ENCODE peak calls at places on chromosome 1, in four cellular contexts. T is GM12865, W is nephron progenitor cell, L is cardiac fibroblast. M is an unnamed sample.

GRCh38 chr1:53046930-53047329 is 15.1 kb upstream of the PODN start:
- DNase-seq in T (no peak), W (no peak), L (peak), M (peak)

GRCh38 chr1:108628666-108629065 is 32.2 kb downstream of the HENMT1 start:
- DNase-seq in T (no peak), W (no peak), L (no peak), M (no peak)

GRCh38 chr1:171868217-171868616 is 26.9 kb downstream of the DNM3 start:
- DNase-seq in T (no peak), W (no peak), L (peak), M (peak)

GRCh38 chr1:195740862-195741261 is 867.4 kb downstream of the KCNT2 start:
- DNase-seq in T (no peak), W (no peak), L (no peak), M (no peak)

GRCh38 chr1:40476924-40477679 is at the start of gene ZFP69:
- DNase-seq in T (peak), W (peak), L (peak), M (peak)

GRCh38 chr1:154386643-154387352 is 18.3 kb upstream of the IL6R start:
- DNase-seq in T (peak), W (no peak), L (peak), M (no peak)

GRCh38 chr1:3049164-3049563 is 19.8 kb upstream of the PRDM16 start:
- DNase-seq in T (no peak), W (no peak), L (no peak), M (no peak)

GRCh38 chr1:203276408-203276807 is 28.9 kb upstream of the BTG2 start:
- DNase-seq in T (no peak), W (no peak), L (no peak), M (no peak)

GRCh38 chr1:21853130-21853424 is 41.0 kb downstream of the LDLRAD2 start:
- DNase-seq in T (no peak), W (no peak), L (no peak), M (no peak)

GRCh38 chr1:24385160-24385939 is 28.2 kb downstream of the STPG1 start:
- DNase-seq in T (peak), W (no peak), L (peak), M (peak)

GRCh38 chr1:245691897-245692296 is 537.1 kb downstream of the KIF26B start:
- DNase-seq in T (no peak), W (no peak), L (no peak), M (no peak)

GRCh38 chr1:225651376-225651871 is 1.5 kb downstream of the ENAH start:
- DNase-seq in T (no peak), W (no peak), L (peak), M (peak)

GRCh38 chr1:115077984-115078330 is 11.3 kb downstream of the TSPAN2 start:
- DNase-seq in T (no peak), W (no peak), L (no peak), M (no peak)

GRCh38 chr1:20376880-20377494 is 86.3 kb downstream of the VWA5B1 start:
- DNase-seq in T (peak), W (peak), L (peak), M (peak)

GRCh38 chr1:178310685-178311105 is 186.1 kb downstream of the CLEC20A start:
- DNase-seq in T (peak), W (peak), L (peak), M (peak)

GRCh38 chr1:221740941-221741363 is 937 bp downstream of the DUSP10 start:
- DNase-seq in T (peak), W (peak), L (no peak), M (peak)

GRCh38 chr1:111399792-111400610 is 27.5 kb downstream of the OVGP1 start:
- DNase-seq in T (peak), W (peak), L (peak), M (peak)

GRCh38 chr1:151972533-151973270 is 21.0 kb downstream of the S100A10 start:
- DNase-seq in T (no peak), W (no peak), L (peak), M (peak)

GRCh38 chr1:167968569-167968968 is 31.7 kb upstream of the MPC2 start:
- DNase-seq in T (no peak), W (no peak), L (no peak), M (no peak)

GRCh38 chr1:198465201-198466144 is 75.0 kb downstream of the ATP6V1G3 start:
- DNase-seq in T (peak), W (peak), L (peak), M (peak)

GRCh38 chr1:246110343-246111219 is 396.5 kb downstream of the SMYD3 start:
- DNase-seq in T (no peak), W (no peak), L (peak), M (peak)

GRCh38 chr1:171334024-171334423 is 20.0 kb downstream of the FMO4 start:
- DNase-seq in T (no peak), W (no peak), L (no peak), M (no peak)

GRCh38 chr1:26094677-26095383 is 16.8 kb upstream of the PDIK1L start:
- DNase-seq in T (no peak), W (peak), L (peak), M (peak)

GRCh38 chr1:221708987-221709386 is 32.9 kb downstream of the DUSP10 start:
- DNase-seq in T (peak), W (no peak), L (peak), M (peak)

DNA sequence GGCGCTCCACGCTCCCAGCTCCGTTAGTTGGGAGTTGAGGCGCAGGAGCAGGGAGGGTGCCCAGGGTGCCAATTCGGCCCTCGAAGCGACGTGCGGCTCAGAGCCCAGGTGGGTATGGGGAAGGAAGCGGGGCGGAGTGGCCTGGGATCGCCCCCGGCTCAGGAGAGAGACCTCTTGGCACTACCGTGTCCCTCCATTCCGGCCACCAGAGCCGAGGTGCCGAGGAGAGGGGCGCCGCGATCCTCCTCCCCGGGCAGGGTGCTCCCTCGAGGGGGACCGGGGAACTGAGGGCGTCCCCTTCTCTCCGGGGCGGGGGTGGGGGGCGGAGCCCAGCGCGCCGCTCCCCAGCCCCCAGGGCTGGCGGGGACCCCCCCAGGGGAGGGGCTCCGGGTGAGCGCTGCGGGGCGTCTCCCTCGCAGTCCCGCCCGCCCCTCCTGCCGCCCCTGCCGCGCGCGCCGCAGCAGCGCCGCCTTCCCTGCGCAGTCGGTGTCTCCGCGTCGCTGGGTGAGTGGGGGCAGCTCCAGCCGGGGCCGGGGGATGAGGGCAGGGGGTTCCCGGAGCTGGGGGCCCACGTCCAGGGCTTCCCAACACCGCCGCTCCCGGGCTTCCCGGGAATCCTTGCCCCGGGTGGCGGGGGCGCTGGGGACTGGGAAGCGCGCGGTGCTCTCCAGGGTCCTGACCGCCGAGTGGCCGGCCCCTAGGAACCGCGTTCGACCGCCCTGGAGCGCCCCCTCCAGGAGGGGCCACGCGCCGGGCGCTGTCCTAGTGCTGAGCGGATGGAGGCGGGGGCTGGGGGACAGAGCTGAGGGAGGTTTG is at the start of gene HPCA:
- DNase-seq in T (peak), W (peak), L (peak), M (peak)
- TF ChIP-seq CTCF in T (peak), W (peak), L (peak), M (peak)

GRCh38 chr1:180213401-180214177 is 16.5 kb upstream of the LHX4 start:
- DNase-seq in T (peak), W (peak), L (peak), M (no peak)
- TF ChIP-seq CTCF in T (peak), W (no peak), L (no peak), M (no peak)

GRCh38 chr1:31689821-31690220 is 14.0 kb downstream of the COL16A1 start:
- DNase-seq in T (no peak), W (no peak), L (peak), M (peak)
- TF ChIP-seq CTCF in T (no peak), W (no peak), L (no peak), M (no peak)

GRCh38 chr1:17013598-17014320 is 2.0 kb upstream of the ATP13A2 start:
- DNase-seq in T (peak), W (no peak), L (no peak), M (no peak)
- TF ChIP-seq CTCF in T (no peak), W (no peak), L (no peak), M (no peak)

DNA sequence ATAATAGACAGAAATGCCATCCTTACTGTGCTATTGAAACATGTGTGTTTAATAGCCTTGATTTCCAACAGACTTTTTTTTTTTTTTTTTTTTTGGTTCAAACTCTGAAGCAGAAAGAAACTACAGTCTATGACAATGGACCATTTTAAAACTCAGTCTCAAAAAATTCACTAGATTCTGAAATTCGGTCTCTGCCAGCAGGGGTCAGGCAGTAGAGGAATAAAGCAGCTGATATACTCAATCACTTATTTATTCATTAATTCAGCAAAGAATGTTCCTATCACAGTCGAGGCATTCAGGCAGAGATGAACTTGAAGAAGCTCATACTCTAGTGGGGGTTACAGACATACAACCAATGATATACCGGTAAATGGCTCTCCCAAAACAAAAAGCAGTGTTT is 260.9 kb upstream of the DMRTA2 start:
- DNase-seq in T (no peak), W (no peak), L (no peak), M (no peak)
- TF ChIP-seq CTCF in T (no peak), W (no peak), L (no peak), M (no peak)